ENCODE peak calls at places on chromosomes 4 and X, in ten cellular contexts. T, A, S, D, L, E, G, I, C and H are unnamed samples.

GRCh38 chr4:168558587-168558986 is 61.7 kb downstream of the PALLD start:
- DNase-seq in A (peak; percentile 64), I (no peak), S (no peak), T (no peak), E (no peak), C (peak; percentile 37), G (no peak), D (peak; percentile 78), L (no peak), H (no peak)

GRCh38 chrX:70476166-70476933 is 31.7 kb downstream of the DLG3 start:
- DNase-seq in T (no peak), S (peak; percentile 43), D (no peak), G (no peak), E (no peak), A (no peak), I (no peak), L (no peak), C (no peak), H (no peak)

GRCh38 chr4:125314676-125315570 is at the start of gene FAT4:
- DNase-seq in L (peak; percentile 93), S (peak; percentile 96), G (peak; percentile 92), I (peak; percentile 10), A (peak; percentile 96), D (peak; percentile 85), C (peak; percentile 89), T (peak; percentile 98), E (peak; percentile 85), H (no peak)

GRCh38 chr4:123649248-123649643 is 252.7 kb downstream of the SPRY1 start:
- DNase-seq in A (no peak), L (no peak), S (no peak), T (no peak), I (no peak), D (no peak), C (no peak), G (no peak), E (no peak), H (no peak)

GRCh38 chr4:157804986-157805385 is 367.8 kb downstream of the GASK1B start:
- DNase-seq in C (no peak), G (no peak), A (peak; percentile 46), I (no peak), S (no peak), L (no peak), T (no peak), E (no peak), D (peak; percentile 23), H (no peak)

GRCh38 chrX:13293700-13294099 is 26.2 kb downstream of the ATXN3L start:
- DNase-seq in S (no peak), I (no peak), E (no peak), T (no peak), L (no peak), C (peak; percentile 56), G (no peak), D (peak; percentile 3), A (peak; percentile 88), H (no peak)

GRCh38 chrX:67044029-67044653 is 405.3 kb upstream of the EDA2R start:
- DNase-seq in T (no peak), E (no peak), S (no peak), C (no peak), D (no peak), I (no peak), A (no peak), G (no peak), L (no peak), H (no peak)

GRCh38 chr4:150209140-150209829 is 131.0 kb downstream of the DCLK2 start:
- DNase-seq in I (no peak), C (peak; percentile 45), S (peak; percentile 59), G (no peak), D (peak; percentile 72), A (peak; percentile 76), T (no peak), L (peak; percentile 64), E (peak; percentile 71), H (no peak)

GRCh38 chr4:163649557-163650091 is 155.1 kb downstream of the TMA16 start:
- DNase-seq in C (no peak), T (no peak), L (no peak), G (no peak), D (peak; percentile 65), A (peak; percentile 54), I (no peak), E (no peak), S (no peak), H (no peak)

GRCh38 chr4:101279377-101279871 is 67.9 kb downstream of the PPP3CA start:
- DNase-seq in E (no peak), T (no peak), I (no peak), L (no peak), A (no peak), C (no peak), D (no peak), S (no peak), G (no peak), H (no peak)

GRCh38 chrX:3651272-3651671 is 62.2 kb downstream of the PRKX start:
- DNase-seq in E (no peak), D (peak; percentile 40), G (no peak), S (no peak), L (no peak), I (no peak), T (no peak), C (peak; percentile 4), A (peak; percentile 27), H (no peak)

GRCh38 chr4:7817877-7818675 is 121.6 kb downstream of the AFAP1 start:
- DNase-seq in T (no peak), I (no peak), C (no peak), D (no peak), E (no peak), G (no peak), A (no peak), L (no peak), S (no peak), H (no peak)

GRCh38 chr4:32789026-32789608 is 2068.9 kb downstream of the PCDH7 start:
- DNase-seq in D (peak; percentile 76), G (no peak), A (peak; percentile 95), L (no peak), E (no peak), S (no peak), I (no peak), C (peak; percentile 19), T (no peak), H (no peak)

GRCh38 chrX:135112096-135112729 is 8.1 kb downstream of the ETDB start:
- DNase-seq in C (peak; percentile 4), D (peak; percentile 62), A (peak; percentile 40), T (no peak), L (no peak), I (no peak), S (peak; percentile 49), E (no peak), G (peak; percentile 20), H (no peak)

GRCh38 chrX:16702700-16703599 is 9.5 kb downstream of the CTPS2 start:
- DNase-seq in G (no peak), C (no peak), L (no peak), E (no peak), I (no peak), D (no peak), T (no peak), A (no peak), S (no peak), H (no peak)

GRCh38 chr4:133096972-133097371 is 52.1 kb upstream of the PCDH10 start:
- DNase-seq in A (no peak), S (peak; percentile 28), T (no peak), I (no peak), G (no peak), E (no peak), D (no peak), C (no peak), L (no peak), H (no peak)

DNA sequence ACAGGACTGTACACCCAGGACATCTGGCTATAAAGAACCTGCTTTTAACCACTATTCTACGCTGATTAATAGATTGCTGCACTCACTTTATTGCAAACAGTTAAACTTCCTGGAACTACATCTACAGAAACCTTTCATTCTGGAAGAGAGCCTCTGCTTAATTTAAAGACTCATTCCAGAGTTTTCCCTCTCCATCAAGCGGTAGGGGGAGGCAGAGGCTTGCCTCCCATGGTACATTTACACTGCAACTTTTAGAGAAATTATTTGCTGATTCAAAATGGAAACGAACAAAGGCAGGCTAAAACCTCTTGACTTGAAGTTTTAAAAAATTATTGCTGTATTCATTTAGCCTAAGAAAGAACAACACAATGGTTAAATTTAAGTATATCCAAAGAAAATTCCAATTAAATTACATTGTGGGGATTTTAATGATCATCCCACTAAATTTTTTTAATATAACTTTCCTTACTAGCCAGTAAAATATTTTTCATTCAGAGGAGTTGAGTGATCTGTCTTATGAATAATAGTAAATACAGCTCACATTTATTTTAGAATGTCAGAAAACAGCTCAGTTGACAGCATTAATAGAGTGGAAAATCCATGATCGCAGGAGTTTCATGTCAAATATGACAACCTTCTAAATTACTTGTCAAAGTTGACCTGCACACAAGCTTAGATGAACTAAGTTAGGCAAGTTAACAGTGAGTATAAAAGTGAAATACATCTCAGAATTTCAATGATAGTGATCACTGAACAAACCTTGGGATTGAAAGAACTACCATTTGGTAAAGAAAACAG is 46.3 kb upstream of the PCDH10 start:
- DNase-seq in A (no peak), T (no peak), E (no peak), L (no peak), S (no peak), D (no peak), C (no peak), I (no peak), G (no peak), H (no peak)
- TF ChIP-seq CTCF in A (no peak), T (no peak), E (no peak), L (no peak), S (peak; percentile 43), D (peak; percentile 14), C (no peak), I (no peak), G (no peak), H (no peak)

GRCh38 chrX:38260231-38260630 is 39.6 kb upstream of the SRPX start:
- DNase-seq in I (no peak), A (peak; percentile 41), E (no peak), L (no peak), G (no peak), T (no peak), D (peak; percentile 64), S (peak; percentile 35), C (peak; percentile 34), H (no peak)
- TF ChIP-seq CTCF in I (no peak), A (peak; percentile 61), E (no peak), L (peak; percentile 22), G (no peak), T (no peak), D (peak; percentile 72), S (peak; percentile 59), C (no peak), H (peak; percentile 42)

GRCh38 chr4:80594696-80595095 is 259.2 kb downstream of the CFAP299 start:
- DNase-seq in L (no peak), G (no peak), I (no peak), A (no peak), E (no peak), C (no peak), T (no peak), S (no peak), D (no peak), H (no peak)

GRCh38 chr4:80587861-80588385 is 252.4 kb downstream of the CFAP299 start:
- DNase-seq in I (no peak), T (no peak), S (no peak), C (peak; percentile 3), L (no peak), A (peak; percentile 90), D (no peak), G (no peak), E (no peak), H (no peak)

GRCh38 chr4:80592950-80593349 is 257.4 kb downstream of the CFAP299 start:
- DNase-seq in C (no peak), E (no peak), T (no peak), S (no peak), D (peak; percentile 14), L (no peak), I (no peak), A (peak; percentile 6), G (no peak), H (no peak)
- TF ChIP-seq CTCF in C (no peak), E (no peak), T (no peak), S (peak; percentile 53), D (peak; percentile 33), L (no peak), I (no peak), A (peak; percentile 37), G (no peak), H (no peak)

GRCh38 chr4:139594591-139595185 is 38.7 kb upstream of the SETD7 start:
- DNase-seq in T (no peak), L (no peak), A (no peak), S (no peak), E (no peak), D (no peak), I (no peak), C (no peak), G (no peak), H (no peak)
- TF ChIP-seq CTCF in T (no peak), L (no peak), A (no peak), S (no peak), E (no peak), D (no peak), I (no peak), C (no peak), G (no peak), H (no peak)